ENCODE peak calls at places on chromosomes 1 and 21, in four cellular contexts. One of them, this sample, is unnamed.
A peak's percentile ranks its signal among the peaks of the same experiment; 100 is the strongest.

GRCh38 chr1:160911441-160911840 is 26.5 kb upstream of the ITLN1 start:
- DNase-seq in stomach: peak; percentile 59
- DNase-seq in cardiac fibroblast: no peak
- DNase-seq in GM12865: no peak
- DNase-seq in this sample: no peak

GRCh38 chr1:176701151-176701866 is 238.3 kb downstream of the PAPPA2 start:
- DNase-seq in stomach: no peak
- DNase-seq in cardiac fibroblast: no peak
- DNase-seq in GM12865: no peak
- DNase-seq in this sample: no peak

GRCh38 chr1:53145942-53146708 is 3.7 kb upstream of the SLC1A7 start:
- DNase-seq in stomach: peak; percentile 87
- DNase-seq in cardiac fibroblast: peak; percentile 99
- DNase-seq in GM12865: no peak
- DNase-seq in this sample: peak; percentile 100

GRCh38 chr1:61692155-61692783 is 32.7 kb downstream of the TM2D1 start:
- DNase-seq in stomach: no peak
- DNase-seq in cardiac fibroblast: peak; percentile 57
- DNase-seq in GM12865: no peak
- DNase-seq in this sample: peak; percentile 28

GRCh38 chr1:227543283-227544066 is 19.9 kb upstream of the ZNF678 start:
- DNase-seq in stomach: no peak
- DNase-seq in cardiac fibroblast: no peak
- DNase-seq in GM12865: no peak
- DNase-seq in this sample: no peak

GRCh38 chr1:200096774-200097173 is 69.3 kb downstream of the NR5A2 start:
- DNase-seq in stomach: no peak
- DNase-seq in cardiac fibroblast: no peak
- DNase-seq in GM12865: peak; percentile 48
- DNase-seq in this sample: no peak

GRCh38 chr1:80441664-80442063 is 1359.1 kb upstream of the ADGRL2 start:
- DNase-seq in stomach: no peak
- DNase-seq in cardiac fibroblast: no peak
- DNase-seq in GM12865: no peak
- DNase-seq in this sample: no peak

GRCh38 chr1:193706763-193707162 is 520.4 kb upstream of the B3GALT2 start:
- DNase-seq in stomach: no peak
- DNase-seq in cardiac fibroblast: no peak
- DNase-seq in GM12865: no peak
- DNase-seq in this sample: no peak

GRCh38 chr21:44377201-44377921 is 23.9 kb downstream of the TRPM2 start:
- DNase-seq in stomach: no peak
- DNase-seq in cardiac fibroblast: no peak
- DNase-seq in GM12865: no peak
- DNase-seq in this sample: no peak

GRCh38 chr1:151993734-151994496 is at the start of gene S100A10:
- DNase-seq in stomach: peak; percentile 79
- DNase-seq in cardiac fibroblast: peak; percentile 78
- DNase-seq in GM12865: peak; percentile 36
- DNase-seq in this sample: peak; percentile 86

GRCh38 chr1:228279722-228280105 is 71.9 kb downstream of the OBSCN start:
- DNase-seq in stomach: no peak
- DNase-seq in cardiac fibroblast: no peak
- DNase-seq in GM12865: no peak
- DNase-seq in this sample: no peak

GRCh38 chr1:209513226-209513625 is 70.3 kb upstream of the CAMK1G start:
- DNase-seq in stomach: no peak
- DNase-seq in cardiac fibroblast: peak; percentile 64
- DNase-seq in GM12865: peak; percentile 47
- DNase-seq in this sample: peak; percentile 46

GRCh38 chr1:89971600-89971999 is 23.3 kb upstream of the ZNF326 start:
- DNase-seq in stomach: no peak
- DNase-seq in cardiac fibroblast: no peak
- DNase-seq in GM12865: peak; percentile 31
- DNase-seq in this sample: no peak

GRCh38 chr1:33876970-33877680 is 13.2 kb downstream of the HMGB4 start:
- DNase-seq in stomach: no peak
- DNase-seq in cardiac fibroblast: no peak
- DNase-seq in GM12865: no peak
- DNase-seq in this sample: peak; percentile 98

GRCh38 chr1:52296345-52296744 is 69.7 kb downstream of the CC2D1B start:
- DNase-seq in stomach: no peak
- DNase-seq in cardiac fibroblast: peak; percentile 76
- DNase-seq in GM12865: peak; percentile 51
- DNase-seq in this sample: peak; percentile 64

GRCh38 chr21:40512590-40512989 is 334.4 kb downstream of the DSCAM start:
- DNase-seq in stomach: no peak
- DNase-seq in cardiac fibroblast: no peak
- DNase-seq in GM12865: no peak
- DNase-seq in this sample: no peak
- TF ChIP-seq CTCF in stomach: no peak
- TF ChIP-seq CTCF in cardiac fibroblast: peak; percentile 51
- TF ChIP-seq CTCF in GM12865: peak; percentile 37
- TF ChIP-seq CTCF in this sample: peak; percentile 20

DNA sequence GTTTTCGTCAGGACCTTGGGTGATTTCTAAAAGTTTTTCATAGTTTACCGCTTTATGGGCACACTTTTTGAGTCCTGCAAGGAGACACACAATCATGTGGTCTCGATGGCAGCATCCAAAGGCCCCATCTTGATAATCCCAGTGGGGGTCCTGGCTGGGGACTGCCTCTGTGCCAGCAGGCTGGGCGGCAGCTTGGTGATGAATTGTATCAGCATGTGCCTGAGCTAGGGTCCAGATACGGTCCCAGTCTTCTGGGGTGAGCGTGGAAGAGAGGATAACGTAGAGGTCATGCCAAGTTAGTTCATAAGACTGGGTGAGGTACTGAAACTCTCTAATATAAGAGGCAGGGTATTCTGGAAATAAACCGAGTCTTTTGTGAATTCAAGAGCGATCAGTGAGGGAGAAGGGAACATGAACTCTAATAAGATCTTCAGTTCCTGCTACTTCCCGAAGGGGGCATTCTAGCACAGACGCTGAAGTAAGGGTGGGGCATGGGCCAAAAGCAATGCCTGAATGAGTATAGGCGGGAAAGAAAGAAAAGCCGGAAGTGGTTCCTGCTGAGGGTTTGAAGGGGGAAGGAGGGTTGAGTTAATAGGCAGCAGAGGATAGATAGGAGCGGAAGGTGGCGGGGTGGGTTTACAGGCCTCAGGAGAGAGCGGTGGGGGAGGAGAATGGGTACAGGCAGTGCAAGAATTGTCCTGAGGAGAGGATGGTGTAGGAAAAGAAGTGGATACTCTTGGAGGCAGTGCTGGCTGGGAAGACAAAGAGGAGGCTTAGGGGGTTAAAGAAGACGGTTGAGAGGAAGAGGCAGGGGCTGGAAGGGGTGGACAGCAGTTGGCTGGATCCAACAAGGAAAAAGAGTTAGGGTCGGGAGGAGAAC is 1.6 kb downstream of the ERVH48-1 start:
- DNase-seq in stomach: peak; percentile 82
- DNase-seq in cardiac fibroblast: peak; percentile 92
- DNase-seq in GM12865: peak; percentile 92
- DNase-seq in this sample: peak; percentile 83
- H3K4me3 ChIP-seq in stomach: no peak overlapping the region
- H3K4me3 ChIP-seq in cardiac fibroblast: no peak overlapping the region
- H3K4me3 ChIP-seq in GM12865: no peak overlapping the region
- H3K4me3 ChIP-seq in this sample: no peak overlapping the region

DNA sequence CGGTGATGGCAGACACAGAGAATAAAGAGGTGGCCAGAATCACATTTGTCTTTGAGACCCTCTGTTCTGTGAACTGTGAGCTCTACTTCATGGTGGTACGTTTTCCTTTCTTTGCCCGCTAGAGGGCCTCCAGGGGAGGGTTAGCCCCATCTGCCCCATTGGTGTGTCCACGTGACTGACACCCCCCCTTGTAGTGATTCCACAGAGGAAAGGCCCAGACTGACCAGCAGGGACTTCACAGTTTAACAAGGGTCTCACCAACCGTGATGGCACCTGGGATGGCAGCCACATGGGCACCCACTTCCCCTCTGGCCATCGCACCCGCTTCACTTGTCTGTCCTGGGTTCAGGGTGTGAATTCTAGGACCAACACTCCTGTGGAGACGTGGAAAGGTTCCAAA is 22.3 kb upstream of the SARS1 start:
- DNase-seq in stomach: no peak
- DNase-seq in cardiac fibroblast: no peak
- DNase-seq in GM12865: peak; percentile 16
- DNase-seq in this sample: no peak
- TF ChIP-seq CTCF in stomach: no peak
- TF ChIP-seq CTCF in cardiac fibroblast: peak; percentile 16
- TF ChIP-seq CTCF in GM12865: peak; percentile 44
- TF ChIP-seq CTCF in this sample: peak; percentile 22

GRCh38 chr1:233905416-233906051 is 1.1 kb downstream of the SLC35F3 start:
- DNase-seq in stomach: no peak
- DNase-seq in cardiac fibroblast: no peak
- DNase-seq in GM12865: no peak
- DNase-seq in this sample: no peak
- H3K4me3 ChIP-seq in stomach: peak overlapping the region; percentile 20
- H3K4me3 ChIP-seq in cardiac fibroblast: no peak overlapping the region
- H3K4me3 ChIP-seq in GM12865: no peak overlapping the region
- H3K4me3 ChIP-seq in this sample: no peak overlapping the region

GRCh38 chr1:174686213-174686612 is 238.4 kb downstream of the GPR52 start:
- DNase-seq in stomach: no peak
- DNase-seq in cardiac fibroblast: no peak
- DNase-seq in GM12865: no peak
- DNase-seq in this sample: no peak
- TF ChIP-seq CTCF in stomach: no peak
- TF ChIP-seq CTCF in cardiac fibroblast: no peak
- TF ChIP-seq CTCF in GM12865: no peak
- TF ChIP-seq CTCF in this sample: no peak

GRCh38 chr1:8825985-8826481 is 8.6 kb upstream of the RERE start:
- DNase-seq in stomach: peak; percentile 23
- DNase-seq in cardiac fibroblast: peak; percentile 85
- DNase-seq in GM12865: no peak
- DNase-seq in this sample: peak; percentile 93
- H3K4me3 ChIP-seq in stomach: no peak overlapping the region
- H3K4me3 ChIP-seq in cardiac fibroblast: no peak overlapping the region
- H3K4me3 ChIP-seq in GM12865: no peak overlapping the region
- H3K4me3 ChIP-seq in this sample: peak overlapping the region; percentile 24

DNA sequence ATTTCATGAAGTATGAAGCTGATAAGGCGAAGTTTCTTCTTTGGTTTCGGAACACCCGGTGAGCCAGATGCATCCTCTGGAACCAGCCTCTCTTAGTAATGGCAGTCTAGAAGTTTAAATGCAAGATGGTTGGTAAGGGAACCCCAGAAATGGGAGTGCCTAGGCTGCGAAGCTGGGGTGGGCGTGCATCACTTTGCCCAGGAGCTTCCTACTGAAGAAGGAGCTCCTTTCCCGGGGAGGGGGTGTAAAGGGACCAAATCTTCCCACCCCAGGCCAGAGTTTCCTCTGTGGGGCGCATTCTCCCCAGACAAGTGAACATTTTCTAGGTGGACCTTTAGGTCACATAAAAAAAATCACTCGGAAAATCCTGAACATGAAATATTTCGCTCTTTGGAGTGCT is 4.4 kb downstream of the TFF2 start:
- DNase-seq in stomach: no peak
- DNase-seq in cardiac fibroblast: no peak
- DNase-seq in GM12865: no peak
- DNase-seq in this sample: no peak
- TF ChIP-seq CTCF in stomach: no peak
- TF ChIP-seq CTCF in cardiac fibroblast: no peak
- TF ChIP-seq CTCF in GM12865: no peak
- TF ChIP-seq CTCF in this sample: no peak

DNA sequence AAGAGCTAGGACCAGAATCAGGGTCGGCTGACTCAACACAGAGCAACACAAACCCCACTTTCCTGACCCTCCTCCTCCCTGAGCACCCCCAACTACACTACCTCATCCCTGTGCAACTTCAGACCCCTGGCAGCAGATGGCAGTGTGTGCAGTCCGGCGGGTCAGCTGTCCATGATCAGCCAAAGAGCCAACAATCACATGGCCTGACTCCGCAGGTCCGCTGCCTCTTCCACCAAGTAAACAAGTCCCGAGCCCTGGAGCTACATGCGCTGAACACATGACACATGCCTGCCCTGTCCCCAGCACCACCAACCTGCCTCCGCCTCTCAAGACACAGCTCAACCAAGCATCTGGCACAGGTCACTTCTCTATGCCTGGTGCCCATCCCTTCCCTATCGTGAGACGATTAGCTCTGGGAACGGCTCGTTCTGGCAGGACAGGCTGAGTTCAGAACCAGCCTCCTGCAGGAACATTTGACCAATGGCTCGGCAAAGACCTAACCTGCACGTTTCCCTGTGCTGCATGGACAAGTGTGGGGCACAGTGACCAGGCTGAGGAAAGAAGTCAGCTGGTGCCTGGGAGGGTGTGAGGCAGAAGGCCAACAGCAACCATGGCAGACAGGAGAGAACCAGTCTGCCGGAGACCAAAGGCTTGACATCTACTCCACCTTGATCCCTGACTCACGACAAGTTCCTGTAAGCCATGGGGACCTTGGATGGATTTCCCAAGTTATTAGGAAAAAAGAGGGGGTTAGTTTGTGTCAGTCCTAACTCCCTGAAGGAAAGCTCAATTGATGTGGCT is 60.3 kb downstream of the CD46 start:
- DNase-seq in stomach: peak; percentile 82
- DNase-seq in cardiac fibroblast: peak; percentile 51
- DNase-seq in GM12865: peak; percentile 38
- DNase-seq in this sample: no peak
- H3K4me3 ChIP-seq in stomach: peak overlapping the region; percentile 15
- H3K4me3 ChIP-seq in cardiac fibroblast: no peak overlapping the region
- H3K4me3 ChIP-seq in GM12865: no peak overlapping the region
- H3K4me3 ChIP-seq in this sample: no peak overlapping the region

This sample was measured in AG10803.